ENCODE peak calls at places on chromosomes 11 and 22, in nine cellular contexts. One of them, this sample, is unnamed.

GRCh38 chr11:76153609-76153949 is 52.7 kb downstream of the WNT11 start:
- DNase-seq in H9: no peak
- DNase-seq in brain microvascular endothelial cell: peak; percentile 19
- DNase-seq in pancreas: no peak
- DNase-seq in mesendoderm: peak; percentile 88
- DNase-seq in thoracic aorta: no peak
- DNase-seq in neural progenitor cell: no peak
- DNase-seq in mammary epithelial cell: peak; percentile 63
- DNase-seq in CD8-positive, alpha-beta memory T cell: no peak
- DNase-seq in this sample: no peak

GRCh38 chr22:36737776-36738175 is 34.2 kb upstream of the CACNG2 start:
- DNase-seq in mesendoderm: no peak
- DNase-seq in H9: peak; percentile 12
- DNase-seq in neural progenitor cell: no peak
- DNase-seq in mammary epithelial cell: peak; percentile 5
- DNase-seq in thoracic aorta: no peak
- DNase-seq in pancreas: no peak
- DNase-seq in brain microvascular endothelial cell: no peak
- DNase-seq in CD8-positive, alpha-beta memory T cell: no peak
- DNase-seq in this sample: peak; percentile 63

GRCh38 chr11:28529540-28530410 is 421.6 kb downstream of the METTL15 start:
- DNase-seq in brain microvascular endothelial cell: peak; percentile 51
- DNase-seq in pancreas: no peak
- DNase-seq in mammary epithelial cell: peak; percentile 42
- DNase-seq in H9: no peak
- DNase-seq in mesendoderm: peak; percentile 63
- DNase-seq in thoracic aorta: no peak
- DNase-seq in neural progenitor cell: peak; percentile 62
- DNase-seq in CD8-positive, alpha-beta memory T cell: no peak
- DNase-seq in this sample: no peak

GRCh38 chr11:104584823-104585222 is 313.4 kb downstream of the CASP12 start:
- DNase-seq in pancreas: no peak
- DNase-seq in brain microvascular endothelial cell: no peak
- DNase-seq in H9: no peak
- DNase-seq in mammary epithelial cell: no peak
- DNase-seq in CD8-positive, alpha-beta memory T cell: no peak
- DNase-seq in neural progenitor cell: no peak
- DNase-seq in thoracic aorta: no peak
- DNase-seq in mesendoderm: no peak
- DNase-seq in this sample: no peak

GRCh38 chr11:114764563-114764962 is 86.2 kb downstream of the NXPE2 start:
- DNase-seq in neural progenitor cell: no peak
- DNase-seq in mammary epithelial cell: no peak
- DNase-seq in pancreas: no peak
- DNase-seq in thoracic aorta: no peak
- DNase-seq in CD8-positive, alpha-beta memory T cell: no peak
- DNase-seq in H9: no peak
- DNase-seq in brain microvascular endothelial cell: no peak
- DNase-seq in mesendoderm: no peak
- DNase-seq in this sample: no peak

GRCh38 chr11:120564573-120565301 is 53.2 kb downstream of the GRIK4 start:
- DNase-seq in mesendoderm: peak; percentile 76
- DNase-seq in pancreas: peak; percentile 70
- DNase-seq in neural progenitor cell: peak; percentile 74
- DNase-seq in CD8-positive, alpha-beta memory T cell: no peak
- DNase-seq in mammary epithelial cell: no peak
- DNase-seq in thoracic aorta: no peak
- DNase-seq in brain microvascular endothelial cell: peak; percentile 67
- DNase-seq in H9: peak; percentile 47
- DNase-seq in this sample: peak; percentile 63

GRCh38 chr22:26172389-26172990 is 3.2 kb downstream of the SEZ6L start:
- DNase-seq in pancreas: peak; percentile 64
- DNase-seq in thoracic aorta: no peak
- DNase-seq in mammary epithelial cell: peak; percentile 24
- DNase-seq in mesendoderm: peak; percentile 67
- DNase-seq in brain microvascular endothelial cell: peak; percentile 20
- DNase-seq in CD8-positive, alpha-beta memory T cell: no peak
- DNase-seq in neural progenitor cell: peak; percentile 82
- DNase-seq in H9: peak; percentile 69
- DNase-seq in this sample: no peak

GRCh38 chr11:282171-282570 is 4.0 kb downstream of the NLRP6 start:
- DNase-seq in H9: no peak
- DNase-seq in thoracic aorta: no peak
- DNase-seq in neural progenitor cell: no peak
- DNase-seq in CD8-positive, alpha-beta memory T cell: no peak
- DNase-seq in brain microvascular endothelial cell: no peak
- DNase-seq in mammary epithelial cell: no peak
- DNase-seq in mesendoderm: no peak
- DNase-seq in pancreas: peak; percentile 30
- DNase-seq in this sample: peak; percentile 61

GRCh38 chr22:45429424-45429823 is 15.9 kb downstream of the RIBC2 start:
- DNase-seq in neural progenitor cell: no peak
- DNase-seq in H9: no peak
- DNase-seq in mesendoderm: no peak
- DNase-seq in mammary epithelial cell: no peak
- DNase-seq in thoracic aorta: no peak
- DNase-seq in CD8-positive, alpha-beta memory T cell: no peak
- DNase-seq in brain microvascular endothelial cell: no peak
- DNase-seq in pancreas: peak; percentile 54
- DNase-seq in this sample: peak; percentile 59

GRCh38 chr22:27867114-27867957 is 51.7 kb downstream of the PITPNB start:
- DNase-seq in pancreas: no peak
- DNase-seq in mammary epithelial cell: no peak
- DNase-seq in thoracic aorta: no peak
- DNase-seq in brain microvascular endothelial cell: peak; percentile 34
- DNase-seq in mesendoderm: peak; percentile 59
- DNase-seq in CD8-positive, alpha-beta memory T cell: no peak
- DNase-seq in H9: no peak
- DNase-seq in neural progenitor cell: no peak
- DNase-seq in this sample: no peak

GRCh38 chr22:19809741-19810140 is 44.9 kb downstream of the GNB1L start:
- DNase-seq in neural progenitor cell: no peak
- DNase-seq in thoracic aorta: no peak
- DNase-seq in H9: no peak
- DNase-seq in CD8-positive, alpha-beta memory T cell: no peak
- DNase-seq in brain microvascular endothelial cell: no peak
- DNase-seq in pancreas: peak; percentile 26
- DNase-seq in mesendoderm: no peak
- DNase-seq in mammary epithelial cell: no peak
- DNase-seq in this sample: no peak

GRCh38 chr11:45400594-45400993 is 114.5 kb upstream of the SYT13 start:
- DNase-seq in CD8-positive, alpha-beta memory T cell: no peak
- DNase-seq in neural progenitor cell: no peak
- DNase-seq in H9: no peak
- DNase-seq in mammary epithelial cell: no peak
- DNase-seq in mesendoderm: no peak
- DNase-seq in thoracic aorta: no peak
- DNase-seq in pancreas: no peak
- DNase-seq in brain microvascular endothelial cell: peak; percentile 81
- DNase-seq in this sample: no peak

GRCh38 chr11:79100093-79100704 is 340.6 kb downstream of the TENM4 start:
- DNase-seq in CD8-positive, alpha-beta memory T cell: no peak
- DNase-seq in neural progenitor cell: peak; percentile 73
- DNase-seq in thoracic aorta: no peak
- DNase-seq in brain microvascular endothelial cell: peak; percentile 33
- DNase-seq in mesendoderm: peak; percentile 75
- DNase-seq in mammary epithelial cell: peak; percentile 26
- DNase-seq in pancreas: no peak
- DNase-seq in H9: peak; percentile 62
- DNase-seq in this sample: no peak

GRCh38 chr22:19853879-19854777 is 546 bp downstream of the GNB1L start:
- DNase-seq in pancreas: peak; percentile 60
- DNase-seq in CD8-positive, alpha-beta memory T cell: peak; percentile 12
- DNase-seq in mammary epithelial cell: no peak
- DNase-seq in H9: no peak
- DNase-seq in thoracic aorta: no peak
- DNase-seq in brain microvascular endothelial cell: no peak
- DNase-seq in mesendoderm: peak; percentile 34
- DNase-seq in neural progenitor cell: no peak
- DNase-seq in this sample: no peak

GRCh38 chr11:3853935-3854659 is 1.4 kb upstream of the STIM1 start:
- DNase-seq in H9: no peak
- DNase-seq in neural progenitor cell: no peak
- DNase-seq in mammary epithelial cell: peak; percentile 9
- DNase-seq in CD8-positive, alpha-beta memory T cell: peak; percentile 76
- DNase-seq in brain microvascular endothelial cell: no peak
- DNase-seq in pancreas: no peak
- DNase-seq in thoracic aorta: no peak
- DNase-seq in mesendoderm: no peak
- DNase-seq in this sample: peak; percentile 71

GRCh38 chr22:44307509-44308169 is 5.1 kb downstream of the SHISAL1 start:
- DNase-seq in thoracic aorta: no peak
- DNase-seq in neural progenitor cell: no peak
- DNase-seq in H9: no peak
- DNase-seq in pancreas: no peak
- DNase-seq in brain microvascular endothelial cell: no peak
- DNase-seq in mesendoderm: no peak
- DNase-seq in CD8-positive, alpha-beta memory T cell: no peak
- DNase-seq in mammary epithelial cell: no peak
- DNase-seq in this sample: no peak
- H3K27ac ChIP-seq in thoracic aorta: no peak overlapping the region
- H3K27ac ChIP-seq in neural progenitor cell: no peak overlapping the region
- H3K27ac ChIP-seq in H9: no peak overlapping the region
- H3K27ac ChIP-seq in pancreas: no peak overlapping the region
- H3K27ac ChIP-seq in brain microvascular endothelial cell: no peak overlapping the region
- H3K27ac ChIP-seq in mesendoderm: no peak overlapping the region
- H3K27ac ChIP-seq in CD8-positive, alpha-beta memory T cell: no peak overlapping the region
- H3K27ac ChIP-seq in mammary epithelial cell: no peak overlapping the region
- H3K27ac ChIP-seq in this sample: no peak overlapping the region

GRCh38 chr11:74249496-74249895 is 61.9 kb downstream of the P4HA3 start:
- DNase-seq in CD8-positive, alpha-beta memory T cell: no peak
- DNase-seq in pancreas: no peak
- DNase-seq in neural progenitor cell: no peak
- DNase-seq in mesendoderm: no peak
- DNase-seq in brain microvascular endothelial cell: no peak
- DNase-seq in mammary epithelial cell: no peak
- DNase-seq in H9: no peak
- DNase-seq in thoracic aorta: no peak
- DNase-seq in this sample: no peak
- H3K27ac ChIP-seq in CD8-positive, alpha-beta memory T cell: no peak overlapping the region
- H3K27ac ChIP-seq in pancreas: no peak overlapping the region
- H3K27ac ChIP-seq in neural progenitor cell: no peak overlapping the region
- H3K27ac ChIP-seq in mesendoderm: no peak overlapping the region
- H3K27ac ChIP-seq in brain microvascular endothelial cell: no peak overlapping the region
- H3K27ac ChIP-seq in mammary epithelial cell: no peak overlapping the region
- H3K27ac ChIP-seq in H9: no peak overlapping the region
- H3K27ac ChIP-seq in thoracic aorta: no peak overlapping the region
- H3K27ac ChIP-seq in this sample: no peak overlapping the region

DNA sequence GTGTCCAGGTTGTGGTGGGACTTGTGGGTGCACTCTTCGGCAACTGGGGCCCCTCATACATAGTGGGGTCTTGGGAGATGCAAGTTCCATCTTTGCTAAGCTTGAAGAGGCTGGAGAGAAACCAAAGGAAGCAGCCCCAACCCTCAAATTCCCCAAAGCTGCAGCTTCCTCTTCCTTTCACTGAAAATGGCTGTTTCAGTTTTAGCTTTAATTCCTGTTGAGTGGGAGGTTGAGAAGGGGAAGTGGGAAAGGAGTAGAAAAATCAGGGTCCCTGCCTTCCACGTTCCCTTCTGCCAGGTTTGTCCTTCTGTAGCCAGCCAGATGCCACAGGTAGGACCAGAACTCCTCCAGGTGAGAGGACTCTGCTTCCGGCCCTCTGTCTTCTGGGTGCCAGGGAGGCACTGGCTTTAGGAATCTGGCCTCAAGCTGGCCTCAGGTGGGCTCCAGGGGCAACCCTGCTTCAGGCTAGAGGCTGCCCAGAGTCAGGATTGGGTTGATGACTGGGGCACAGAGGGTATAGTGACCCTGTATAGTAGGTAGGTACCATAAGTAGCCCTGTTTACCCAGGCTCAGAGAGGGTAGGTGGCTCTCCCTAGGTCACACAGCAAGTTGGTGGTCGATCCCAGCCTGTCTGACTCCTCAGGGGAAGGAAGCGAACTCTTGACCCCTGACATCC is 16.2 kb downstream of the P2RY6 start:
- DNase-seq in brain microvascular endothelial cell: no peak
- DNase-seq in mesendoderm: no peak
- DNase-seq in thoracic aorta: no peak
- DNase-seq in H9: no peak
- DNase-seq in neural progenitor cell: no peak
- DNase-seq in CD8-positive, alpha-beta memory T cell: no peak
- DNase-seq in pancreas: no peak
- DNase-seq in mammary epithelial cell: no peak
- DNase-seq in this sample: no peak
- H3K27ac ChIP-seq in brain microvascular endothelial cell: peak overlapping the region; percentile 82
- H3K27ac ChIP-seq in mesendoderm: no peak overlapping the region
- H3K27ac ChIP-seq in thoracic aorta: peak overlapping the region; percentile 80
- H3K27ac ChIP-seq in H9: no peak overlapping the region
- H3K27ac ChIP-seq in neural progenitor cell: no peak overlapping the region
- H3K27ac ChIP-seq in CD8-positive, alpha-beta memory T cell: no peak overlapping the region
- H3K27ac ChIP-seq in pancreas: no peak overlapping the region
- H3K27ac ChIP-seq in mammary epithelial cell: no peak overlapping the region
- H3K27ac ChIP-seq in this sample: peak overlapping the region; percentile 79

GRCh38 chr11:12251651-12252560 is 125.5 kb upstream of the PARVA start:
- DNase-seq in mammary epithelial cell: no peak
- DNase-seq in H9: no peak
- DNase-seq in brain microvascular endothelial cell: no peak
- DNase-seq in pancreas: no peak
- DNase-seq in mesendoderm: no peak
- DNase-seq in thoracic aorta: no peak
- DNase-seq in CD8-positive, alpha-beta memory T cell: no peak
- DNase-seq in neural progenitor cell: peak; percentile 47
- DNase-seq in this sample: no peak
- H3K27ac ChIP-seq in mammary epithelial cell: no peak overlapping the region
- H3K27ac ChIP-seq in H9: no peak overlapping the region
- H3K27ac ChIP-seq in brain microvascular endothelial cell: no peak overlapping the region
- H3K27ac ChIP-seq in pancreas: no peak overlapping the region
- H3K27ac ChIP-seq in mesendoderm: no peak overlapping the region
- H3K27ac ChIP-seq in thoracic aorta: peak overlapping the region; percentile 75
- H3K27ac ChIP-seq in CD8-positive, alpha-beta memory T cell: no peak overlapping the region
- H3K27ac ChIP-seq in neural progenitor cell: no peak overlapping the region
- H3K27ac ChIP-seq in this sample: peak overlapping the region; percentile 6